ENCODE peak calls at places on chromosome 19, in eight cellular contexts. D, V, G, N, Y, M, O and H are unnamed samples.
A peak's percentile ranks its signal among the peaks of the same experiment; 100 is the strongest.

GRCh38 chr19:35170359-35171061 is 16.0 kb downstream of the FXYD5 start:
- DNase-seq in V (no peak), G (no peak), N (no peak), O (no peak), D (no peak), Y (no peak), M (no peak), H (peak; percentile 57)

GRCh38 chr19:39372941-39373340 is 18.0 kb downstream of the PAF1 start:
- DNase-seq in G (no peak), V (peak; percentile 46), N (no peak), D (no peak), M (no peak), O (no peak), Y (no peak), H (peak; percentile 25)

GRCh38 chr19:33473644-33474305 is 47.8 kb downstream of the PEPD start:
- DNase-seq in Y (no peak), V (no peak), M (no peak), G (peak; percentile 17), N (no peak), D (no peak), O (no peak), H (peak; percentile 31)

GRCh38 chr19:6490134-6490533 is 8.5 kb upstream of the DENND1C start:
- DNase-seq in Y (no peak), V (no peak), O (no peak), G (no peak), D (no peak), M (no peak), N (no peak), H (no peak)

GRCh38 chr19:39146686-39147450 is 21.3 kb downstream of the PAK4 start:
- DNase-seq in O (no peak), N (no peak), M (no peak), D (no peak), Y (no peak), G (peak; percentile 5), V (no peak), H (no peak)

GRCh38 chr19:46068345-46069258 is 27.8 kb upstream of the IGFL4 start:
- DNase-seq in G (no peak), Y (no peak), N (no peak), D (no peak), M (no peak), V (no peak), O (no peak), H (no peak)

GRCh38 chr19:18943465-18943864 is 2.4 kb upstream of the HOMER3 start:
- DNase-seq in O (no peak), M (no peak), Y (no peak), D (no peak), N (no peak), G (no peak), V (no peak), H (no peak)

GRCh38 chr19:11942843-11943108 is 17.9 kb downstream of the ZNF700 start:
- DNase-seq in D (no peak), V (no peak), G (no peak), Y (no peak), O (no peak), M (no peak), N (no peak), H (no peak)

GRCh38 chr19:34676697-34677385 is at the start of gene SCGB2B2:
- DNase-seq in O (no peak), Y (no peak), D (peak; percentile 88), G (no peak), V (peak; percentile 88), M (no peak), N (no peak), H (no peak)

GRCh38 chr19:41309225-41310030 is 544 bp upstream of the CCDC97 start:
- DNase-seq in O (peak; percentile 25), M (no peak), N (no peak), V (no peak), D (no peak), G (no peak), Y (no peak), H (no peak)
- H3K36me3 ChIP-seq in O (peaks cover 24% of the 10 kb centered on the region), M (peaks cover 19% of the 10 kb centered on the region), N (peaks cover 57% of the 10 kb centered on the region), V (peaks cover 57% of the 10 kb centered on the region), D (peaks cover 65% of the 10 kb centered on the region), G (no peaks in the 10 kb centered on the region), Y (peaks cover 33% of the 10 kb centered on the region), H (peaks cover 56% of the 10 kb centered on the region)

GRCh38 chr19:17078038-17078919 is 2.7 kb downstream of the MYO9B start:
- DNase-seq in O (no peak), N (no peak), D (no peak), G (peak; percentile 82), M (no peak), V (no peak), Y (no peak), H (peak; percentile 81)
- H3K4me3 ChIP-seq in O (no peak overlapping the region), N (peak overlapping the region; percentile 78), D (no peak overlapping the region), G (no peak overlapping the region), M (no peak overlapping the region), V (peak overlapping the region; percentile 83), Y (no peak overlapping the region), H (no peak overlapping the region)

GRCh38 chr19:2495651-2496316 is 19.9 kb downstream of the GADD45B start:
- DNase-seq in M (peak; percentile 87), N (peak; percentile 65), Y (no peak), O (peak; percentile 53), G (no peak), V (peak; percentile 76), D (peak; percentile 77), H (no peak)
- H3K4me1 ChIP-seq in M (peaks cover 5% of the 10 kb centered on the region), N (peaks cover 46% of the 10 kb centered on the region), Y (peaks cover 20% of the 10 kb centered on the region), O (peaks cover 13% of the 10 kb centered on the region), G (peaks cover 23% of the 10 kb centered on the region), V (peaks cover 25% of the 10 kb centered on the region), D (peaks cover 37% of the 10 kb centered on the region), H (peaks cover 32% of the 10 kb centered on the region)

DNA sequence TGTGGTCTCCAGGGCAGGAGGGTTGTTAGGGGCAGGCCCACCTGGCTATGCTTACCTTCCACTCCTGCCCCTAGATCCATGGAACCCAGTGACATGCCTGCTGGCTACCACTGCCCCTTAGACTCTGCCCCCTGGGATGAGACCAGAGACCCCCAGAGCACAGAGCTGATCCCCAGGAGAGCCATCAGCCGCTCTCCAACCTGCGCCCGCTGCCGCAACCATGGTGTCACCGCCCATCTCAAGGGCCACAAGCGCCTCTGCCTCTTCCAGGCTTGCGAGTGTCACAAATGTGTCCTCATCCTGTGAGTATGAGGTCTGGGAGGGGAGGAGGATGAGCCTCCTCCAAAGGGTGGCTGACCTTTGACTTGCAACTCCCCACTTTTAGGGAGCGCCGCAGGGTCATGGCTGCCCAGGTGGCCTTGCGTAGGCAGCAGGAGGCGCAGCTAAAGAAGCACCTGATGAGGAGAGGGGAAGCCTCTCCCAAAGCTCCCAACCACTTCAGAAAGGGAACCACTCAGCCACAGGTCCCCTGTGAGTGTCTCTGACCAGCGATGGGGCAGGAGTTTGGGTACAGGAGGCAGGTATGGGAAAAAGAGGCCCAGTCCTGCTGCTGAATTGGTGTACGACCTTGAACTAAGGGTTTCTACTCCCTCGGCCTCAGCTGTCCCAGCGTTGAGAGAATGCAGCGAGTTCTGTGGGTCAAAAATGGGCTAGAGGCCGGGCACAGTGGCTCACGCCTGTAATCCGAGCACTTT is 2.7 kb downstream of the DMRTC2 start:
- DNase-seq in G (no peak), V (no peak), D (no peak), N (no peak), M (peak; percentile 56), Y (no peak), O (no peak), H (peak; percentile 60)
- H3K36me3 ChIP-seq in G (no peaks in the 10 kb centered on the region), V (no peaks in the 10 kb centered on the region), D (no peaks in the 10 kb centered on the region), N (no peaks in the 10 kb centered on the region), M (no peaks in the 10 kb centered on the region), Y (no peaks in the 10 kb centered on the region), O (no peaks in the 10 kb centered on the region), H (no peaks in the 10 kb centered on the region)

GRCh38 chr19:36916991-36917390 is 859 bp downstream of the ZNF568 start:
- DNase-seq in D (no peak), V (no peak), Y (no peak), M (no peak), O (no peak), G (no peak), N (no peak), H (no peak)
- H3K4me3 ChIP-seq in D (peak overlapping the region; percentile 80), V (peak overlapping the region; percentile 82), Y (peak overlapping the region; percentile 88), M (peak overlapping the region; percentile 99), O (peak overlapping the region; percentile 58), G (peak overlapping the region; percentile 89), N (peak overlapping the region; percentile 77), H (peak overlapping the region; percentile 75)

GRCh38 chr19:10102787-10103236 is 334 bp upstream of the ANGPTL6 start:
- DNase-seq in V (no peak), G (peak; percentile 39), Y (no peak), M (peak; percentile 41), N (no peak), O (no peak), D (no peak), H (no peak)

GRCh38 chr19:10105241-10106099 is 692 bp upstream of the PPAN start:
- DNase-seq in G (no peak), N (no peak), V (no peak), D (no peak), M (no peak), Y (peak; percentile 25), O (no peak), H (no peak)

GRCh38 chr19:10106100-10106936 is at the start of gene PPAN:
- DNase-seq in O (peak; percentile 98), V (peak; percentile 99), G (peak; percentile 99), D (peak; percentile 99), Y (peak; percentile 96), M (peak; percentile 99), N (peak; percentile 99), H (peak; percentile 98)

GRCh38 chr19:10104665-10105221 is 1.4 kb upstream of the PPAN start:
- DNase-seq in M (peak; percentile 73), O (no peak), N (no peak), G (peak; percentile 55), D (no peak), V (no peak), Y (peak; percentile 82), H (no peak)

DNA sequence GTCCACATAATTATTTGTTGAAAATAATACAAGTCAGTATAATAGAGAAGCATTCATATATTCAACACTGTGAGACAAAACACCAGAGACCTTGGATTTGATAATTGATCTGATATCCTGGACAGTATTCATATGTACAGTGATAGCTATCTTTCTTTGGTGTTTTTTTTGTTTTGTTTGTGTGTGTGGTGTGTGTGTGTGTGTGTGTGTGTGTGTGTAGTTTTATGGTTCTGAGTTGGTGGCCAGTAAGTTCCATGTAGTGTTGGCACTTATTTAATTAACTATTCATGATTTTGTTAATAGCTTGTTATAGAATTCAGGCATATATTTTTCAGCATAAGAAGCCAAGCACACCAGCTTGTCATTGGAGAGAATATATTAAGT is 1.6 kb upstream of the ANGPTL6 start:
- DNase-seq in G (no peak), O (no peak), M (no peak), N (no peak), V (no peak), D (no peak), Y (no peak), H (no peak)
- H3K4me1 ChIP-seq in G (peaks cover 11% of the 10 kb centered on the region), O (peaks cover 7% of the 10 kb centered on the region), M (no peaks in the 10 kb centered on the region), N (peaks cover 28% of the 10 kb centered on the region), V (peaks cover 20% of the 10 kb centered on the region), D (peaks cover 19% of the 10 kb centered on the region), Y (peaks cover 70% of the 10 kb centered on the region), H (peaks cover 12% of the 10 kb centered on the region)